ENCODE peak calls at places on chromosome 1, in seven cellular contexts. H is cardiac muscle cell, I is fibroblast of villous mesenchyme, O is astrocyte, J is B cell, N is astrocyte of the spinal cord, R is endothelial cell. W is an unnamed sample.

GRCh38 chr1:15696956-15697521 is 12.9 kb downstream of the PLEKHM2 start:
- DNase-seq in J (peak; percentile 85), O (no peak), H (no peak), R (no peak), I (no peak), N (no peak), W (no peak)

GRCh38 chr1:29784276-29785136 is 548.2 kb downstream of the PTPRU start:
- DNase-seq in O (no peak), I (no peak), H (no peak), R (no peak), J (no peak), N (no peak), W (no peak)

GRCh38 chr1:54230507-54231339 is 30.8 kb downstream of the MRPL37 start:
- DNase-seq in I (no peak), R (no peak), H (no peak), N (no peak), J (no peak), O (no peak), W (no peak)

GRCh38 chr1:188225975-188226374 is 1397.2 kb downstream of the PLA2G4A start:
- DNase-seq in J (no peak), O (no peak), I (no peak), R (no peak), H (no peak), N (no peak), W (no peak)

GRCh38 chr1:22611530-22611947 is 24.9 kb upstream of the C1QA start:
- DNase-seq in H (peak; percentile 76), R (peak; percentile 82), N (peak; percentile 67), O (peak; percentile 37), I (peak; percentile 63), J (no peak), W (no peak)

GRCh38 chr1:22231995-22232690 is 89.2 kb upstream of the WNT4 start:
- DNase-seq in R (no peak), I (no peak), N (no peak), O (no peak), H (no peak), J (no peak), W (no peak)

GRCh38 chr1:25878690-25879089 is 3.2 kb upstream of the PAQR7 start:
- DNase-seq in H (no peak), I (no peak), J (no peak), R (no peak), O (no peak), N (no peak), W (no peak)

GRCh38 chr1:57916034-57916433 is 492.2 kb upstream of the DAB1 start:
- DNase-seq in R (no peak), J (no peak), I (no peak), O (no peak), N (no peak), H (no peak), W (no peak)

GRCh38 chr1:241627453-241628329 is 12.5 kb downstream of the CHML start:
- DNase-seq in J (peak; percentile 14), R (peak; percentile 46), N (peak; percentile 87), O (peak; percentile 75), H (peak; percentile 85), I (peak; percentile 80), W (no peak)

GRCh38 chr1:19198820-19199219 is 11.2 kb downstream of the UBR4 start:
- DNase-seq in N (no peak), J (no peak), H (no peak), O (no peak), I (no peak), R (no peak), W (no peak)

GRCh38 chr1:155974208-155975165 is 3.9 kb downstream of the ARHGEF2 start:
- DNase-seq in O (no peak), H (no peak), R (no peak), N (no peak), I (no peak), J (no peak), W (no peak)

GRCh38 chr1:181503130-181503810 is 20.0 kb downstream of the CACNA1E start:
- DNase-seq in O (peak; percentile 42), H (no peak), I (peak; percentile 11), J (no peak), R (no peak), N (no peak), W (no peak)

GRCh38 chr1:181501612-181502011 is 18.3 kb downstream of the CACNA1E start:
- DNase-seq in J (no peak), N (no peak), I (no peak), O (no peak), H (no peak), R (no peak), W (no peak)

GRCh38 chr1:181506563-181507353 is 23.4 kb downstream of the CACNA1E start:
- DNase-seq in O (no peak), J (no peak), N (no peak), H (no peak), R (no peak), I (no peak), W (no peak)

GRCh38 chr1:181508486-181509165 is 25.3 kb downstream of the CACNA1E start:
- DNase-seq in I (peak; percentile 4), H (no peak), O (peak; percentile 41), N (no peak), J (no peak), R (no peak), W (no peak)

DNA sequence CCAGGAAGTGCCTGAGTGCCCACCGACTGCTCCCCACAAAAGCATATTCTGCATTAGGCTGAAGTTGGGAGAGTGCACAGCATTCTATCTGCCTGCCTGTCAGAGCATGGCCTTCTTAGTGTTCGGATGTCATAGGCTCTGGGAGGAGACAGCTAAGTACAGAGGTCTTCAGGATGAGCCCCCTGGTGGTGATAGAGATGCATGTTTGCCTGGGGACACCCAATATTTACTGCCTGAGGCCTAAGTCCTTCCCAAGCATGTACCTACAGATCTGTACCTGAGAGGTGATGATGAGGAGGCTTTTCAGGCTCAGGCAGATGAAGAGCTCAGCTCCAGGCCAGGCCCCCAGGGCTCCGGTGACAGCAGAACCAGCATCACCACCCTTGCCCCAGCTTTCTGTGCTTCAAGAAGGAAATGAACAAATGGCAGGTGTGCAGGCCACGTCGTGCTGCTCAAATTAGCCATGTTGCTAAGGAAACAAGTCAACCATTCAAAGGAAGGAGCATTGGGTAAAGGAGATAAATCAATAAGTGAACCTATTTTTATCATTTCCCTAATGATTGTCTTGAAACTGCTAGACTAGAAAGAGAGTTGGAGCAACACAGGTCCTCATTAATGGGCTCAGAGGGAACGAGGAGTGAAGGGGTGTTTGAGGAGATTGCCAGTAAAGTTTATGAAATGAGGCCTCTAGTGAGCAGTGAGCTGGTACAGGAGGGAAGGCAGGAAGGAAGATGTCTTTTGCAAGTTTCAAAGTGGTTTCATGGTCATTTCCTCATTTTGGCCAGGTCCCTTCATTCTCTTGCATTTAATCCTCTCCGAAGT is 21.2 kb downstream of the CACNA1E start:
- DNase-seq in N (no peak), J (peak; percentile 25), R (peak; percentile 37), H (peak; percentile 28), O (no peak), I (peak; percentile 19), W (no peak)
- TF ChIP-seq CTCF in N (peak; percentile 9), J (peak; percentile 8), R (peak; percentile 73), H (peak; percentile 31), O (peak; percentile 23), I (peak; percentile 43), W (no peak)

GRCh38 chr1:109201123-109201703 is 12.5 kb upstream of the SARS1 start:
- DNase-seq in I (peak; percentile 63), O (peak; percentile 89), R (peak; percentile 45), H (peak; percentile 78), N (peak; percentile 87), J (no peak), W (no peak)

GRCh38 chr1:109197163-109198042 is 16.3 kb upstream of the SARS1 start:
- DNase-seq in I (peak; percentile 92), R (peak; percentile 26), O (peak; percentile 100), J (no peak), N (peak; percentile 95), H (peak; percentile 96), W (no peak)

GRCh38 chr1:109199710-109200109 is 14.0 kb upstream of the SARS1 start:
- DNase-seq in O (no peak), H (no peak), J (no peak), R (no peak), N (no peak), I (no peak), W (no peak)

GRCh38 chr1:109198745-109199144 is 15.0 kb upstream of the SARS1 start:
- DNase-seq in I (no peak), J (no peak), O (peak; percentile 85), R (no peak), N (peak; percentile 39), H (peak; percentile 43), W (no peak)

DNA sequence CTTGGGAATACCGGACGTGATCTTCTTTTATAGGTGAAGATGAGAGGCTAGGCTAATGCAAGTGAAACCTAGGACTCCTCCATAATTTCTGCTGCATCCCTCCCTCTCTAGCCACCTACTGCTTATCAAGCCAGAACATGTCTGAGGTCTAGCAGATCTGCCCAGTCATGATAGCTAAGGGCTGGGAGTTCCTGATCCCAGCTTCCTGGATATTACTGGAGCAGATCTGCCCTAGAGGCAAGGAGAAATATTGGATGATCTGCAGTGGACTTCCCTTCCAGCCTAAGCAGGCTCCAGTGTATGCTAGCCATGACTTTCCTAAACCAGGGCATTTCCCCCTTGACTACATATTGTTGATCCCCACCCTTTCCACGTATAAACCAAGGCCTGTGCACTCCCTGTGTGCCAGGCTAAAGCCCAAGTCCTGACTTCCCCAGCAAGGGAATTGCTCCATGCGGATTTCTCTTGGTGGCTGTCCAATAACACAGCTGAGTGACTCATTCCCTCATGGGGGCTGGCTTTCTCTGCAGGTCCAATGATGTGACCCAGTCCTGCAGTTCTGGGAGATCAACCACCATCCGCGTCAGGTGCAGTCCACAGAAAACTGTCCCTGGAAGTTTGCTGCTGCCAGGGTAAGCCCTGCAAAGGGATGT is 15.5 kb upstream of the SARS1 start:
- DNase-seq in J (no peak), O (peak; percentile 89), R (no peak), N (peak; percentile 85), H (peak; percentile 85), I (peak; percentile 85), W (no peak)
- TF ChIP-seq CTCF in J (no peak), O (no peak), R (no peak), N (no peak), H (no peak), I (no peak), W (no peak)

GRCh38 chr1:231319080-231319479 is 18.6 kb downstream of the EXOC8 start:
- DNase-seq in R (no peak), H (no peak), O (no peak), N (no peak), J (no peak), I (no peak), W (no peak)

GRCh38 chr1:231324660-231325059 is 13.0 kb downstream of the EXOC8 start:
- DNase-seq in O (no peak), H (no peak), N (no peak), J (no peak), R (no peak), I (no peak), W (no peak)

GRCh38 chr1:231326248-231326647 is 11.4 kb downstream of the EXOC8 start:
- DNase-seq in H (no peak), R (no peak), O (no peak), N (no peak), I (no peak), J (no peak), W (no peak)

GRCh38 chr1:231318568-231318967 is 19.1 kb downstream of the EXOC8 start:
- DNase-seq in R (no peak), I (no peak), N (no peak), J (no peak), H (no peak), O (no peak), W (no peak)

GRCh38 chr1:231322880-231323530 is 14.6 kb downstream of the EXOC8 start:
- DNase-seq in N (no peak), O (no peak), I (no peak), H (no peak), R (no peak), J (no peak), W (no peak)
- TF ChIP-seq CTCF in N (peak; percentile 18), O (no peak), I (peak; percentile 9), H (peak; percentile 10), R (no peak), J (no peak), W (no peak)

GRCh38 chr1:248841702-248842395 is 3.8 kb downstream of the ZNF672 start:
- DNase-seq in O (peak; percentile 26), I (peak; percentile 58), J (no peak), R (peak; percentile 46), N (peak; percentile 43), H (peak; percentile 81), W (no peak)
- TF ChIP-seq CTCF in O (peak; percentile 35), I (peak; percentile 66), J (peak; percentile 58), R (peak; percentile 30), N (peak; percentile 62), H (peak; percentile 72), W (peak; percentile 56)

W was measured in natural killer cell.